ENCODE peak calls at places on chromosomes 13 and 19, in nine cellular contexts. X, C, Q, A, G, B, O, F and H are unnamed samples.

GRCh38 chr19:40144151-40144550 is 47.1 kb upstream of the MAP3K10 start:
- DNase-seq in C (no peak), F (no peak), G (no peak), Q (no peak), X (no peak), O (no peak), A (no peak), B (no peak), H (no peak)

GRCh38 chr13:94525781-94526180 is 46.3 kb upstream of the DCT start:
- DNase-seq in A (no peak), B (no peak), C (no peak), X (no peak), Q (no peak), G (no peak), O (no peak), F (no peak), H (no peak)

GRCh38 chr13:98984118-98984517 is 6.3 kb upstream of the DOCK9 start:
- DNase-seq in C (no peak), O (no peak), Q (no peak), A (no peak), F (no peak), X (peak), G (no peak), B (no peak), H (no peak)

GRCh38 chr19:18202759-18203407 is 959 bp downstream of the RAB3A start:
- DNase-seq in F (no peak), B (no peak), X (no peak), C (no peak), Q (peak), G (no peak), A (no peak), O (peak), H (no peak)

GRCh38 chr13:73598021-73598712 is 536.0 kb downstream of the KLF12 start:
- DNase-seq in A (peak), O (no peak), B (peak), Q (no peak), F (no peak), X (no peak), G (no peak), C (no peak), H (no peak)

GRCh38 chr13:75687145-75687763 is 51.1 kb downstream of the LMO7 start:
- DNase-seq in A (peak), C (no peak), O (no peak), Q (peak), X (no peak), B (peak), G (no peak), F (no peak), H (no peak)

GRCh38 chr19:8069116-8069973 is 16.8 kb downstream of the CCL25 start:
- DNase-seq in X (no peak), G (no peak), A (no peak), O (no peak), B (no peak), C (no peak), F (no peak), Q (peak), H (no peak)

GRCh38 chr13:67520886-67521285 is 290.8 kb upstream of the PCDH9 start:
- DNase-seq in A (no peak), C (no peak), G (no peak), O (no peak), X (no peak), B (no peak), Q (no peak), F (no peak), H (no peak)

GRCh38 chr19:12786950-12787349 is 4.3 kb upstream of the JUNB start:
- DNase-seq in A (no peak), G (no peak), Q (no peak), B (no peak), O (no peak), C (no peak), X (no peak), F (no peak), H (no peak)

GRCh38 chr13:24473646-24474045 is 38.9 kb downstream of the PARP4 start:
- DNase-seq in O (no peak), G (no peak), X (no peak), A (no peak), Q (no peak), B (no peak), C (no peak), F (no peak), H (no peak)

GRCh38 chr13:40316301-40316700 is 350.1 kb downstream of the FOXO1 start:
- DNase-seq in G (peak), B (no peak), Q (no peak), O (no peak), F (no peak), X (no peak), C (no peak), A (no peak), H (no peak)

GRCh38 chr13:61531383-61532065 is 115.9 kb upstream of the PCDH20 start:
- DNase-seq in F (no peak), C (no peak), Q (no peak), O (no peak), B (no peak), A (no peak), X (no peak), G (no peak), H (no peak)

GRCh38 chr13:85631801-85632200 is 167.4 kb downstream of the SLITRK6 start:
- DNase-seq in O (no peak), C (no peak), B (no peak), Q (no peak), F (peak), G (no peak), X (no peak), A (no peak), H (no peak)

GRCh38 chr13:73481877-73482445 is 423.2 kb downstream of the KLF5 start:
- DNase-seq in Q (no peak), B (no peak), A (no peak), X (no peak), F (no peak), G (no peak), O (no peak), C (no peak), H (no peak)

GRCh38 chr19:32917612-32917996 is 48.0 kb upstream of the SLC7A9 start:
- DNase-seq in X (no peak), B (no peak), A (no peak), O (no peak), G (no peak), C (no peak), Q (no peak), F (no peak), H (no peak)

GRCh38 chr13:112210401-112210800 is 143.5 kb downstream of the SOX1 start:
- DNase-seq in O (no peak), G (no peak), C (no peak), X (no peak), A (no peak), B (no peak), F (no peak), Q (no peak), H (peak)

GRCh38 chr19:33311326-33311682 is 9.0 kb upstream of the CEBPA start:
- DNase-seq in Q (no peak), F (no peak), C (no peak), X (no peak), B (no peak), O (no peak), G (no peak), A (no peak), H (no peak)

GRCh38 chr13:29067306-29067945 is 247.3 kb downstream of the MTUS2 start:
- DNase-seq in G (no peak), B (no peak), Q (peak), F (no peak), O (no peak), X (no peak), C (no peak), A (no peak), H (no peak)

GRCh38 chr19:39110263-39110967 is 15.2 kb upstream of the PAK4 start:
- DNase-seq in Q (peak), C (peak), G (peak), A (peak), F (no peak), X (peak), B (peak), O (peak), H (no peak)

GRCh38 chr13:22735381-22735995 is 445.3 kb upstream of the SGCG start:
- DNase-seq in X (no peak), C (no peak), A (no peak), O (no peak), Q (no peak), B (no peak), G (no peak), F (no peak), H (no peak)

GRCh38 chr13:40639226-40639681 is 27.2 kb downstream of the FOXO1 start:
- DNase-seq in B (no peak), F (no peak), O (no peak), X (no peak), A (peak), Q (no peak), C (no peak), G (no peak), H (no peak)

GRCh38 chr19:46713781-46714522 is 3.0 kb downstream of the PRKD2 start:
- DNase-seq in F (peak), A (peak), C (peak), Q (peak), G (peak), B (peak), O (peak), X (no peak), H (peak)

GRCh38 chr13:109402976-109403375 is 383.4 kb downstream of the IRS2 start:
- DNase-seq in X (no peak), O (no peak), A (no peak), G (no peak), Q (no peak), F (no peak), C (no peak), B (peak), H (peak)

GRCh38 chr13:22569830-22570229 is 610.9 kb upstream of the SGCG start:
- DNase-seq in Q (no peak), F (no peak), O (no peak), B (no peak), C (no peak), G (no peak), A (no peak), X (no peak), H (no peak)

GRCh38 chr13:32984857-32985626 is 31.2 kb upstream of the KL start:
- DNase-seq in B (no peak), O (no peak), A (no peak), C (no peak), F (no peak), G (no peak), X (peak), Q (no peak), H (peak)

GRCh38 chr19:2033115-2033824 is 17.8 kb upstream of the BTBD2 start:
- DNase-seq in C (no peak), X (no peak), B (no peak), A (no peak), O (no peak), F (no peak), G (no peak), Q (no peak), H (peak)

GRCh38 chr13:49287995-49288394 is 40.3 kb downstream of the CDADC1 start:
- DNase-seq in Q (no peak), F (no peak), B (no peak), O (no peak), C (no peak), A (no peak), G (no peak), X (no peak), H (no peak)

GRCh38 chr13:54934121-54934520 is 1905.5 kb downstream of the OLFM4 start:
- DNase-seq in A (no peak), C (no peak), G (no peak), X (no peak), F (no peak), O (no peak), Q (no peak), B (no peak), H (no peak)

GRCh38 chr19:7506385-7507328 is 9.2 kb upstream of the ZNF358 start:
- DNase-seq in C (peak), G (peak), Q (peak), A (peak), X (peak), B (peak), F (peak), O (peak), H (peak)

GRCh38 chr19:49224856-49225255 is 67.3 kb downstream of the TRPM4 start:
- DNase-seq in B (peak), A (peak), Q (no peak), F (peak), C (no peak), G (no peak), X (peak), O (peak), H (peak)

GRCh38 chr13:106373304-106373988 is 162.0 kb downstream of the EFNB2 start:
- DNase-seq in C (no peak), B (peak), F (no peak), Q (no peak), X (no peak), G (no peak), A (peak), O (no peak), H (no peak)

GRCh38 chr19:14138576-14139265 is 2.3 kb upstream of the ASF1B start:
- DNase-seq in F (no peak), Q (peak), B (no peak), C (no peak), A (peak), X (no peak), O (no peak), G (no peak), H (peak)

GRCh38 chr19:45215391-45216191 is 29.6 kb downstream of the EXOC3L2 start:
- DNase-seq in G (no peak), F (no peak), X (peak), C (no peak), Q (no peak), A (no peak), O (peak), B (peak), H (no peak)